ENCODE peak calls at places on chromosomes 3 and 15, in ten cellular contexts. G, A, Q, W, P, B, J, U, I and Z are unnamed samples.

GRCh38 chr15:76996526-76997401 is 1.8 kb downstream of the PSTPIP1 start:
- DNase-seq in G (peak; percentile 62), A (no peak), Q (peak; percentile 43), W (peak; percentile 11), P (peak; percentile 51), B (no peak), J (peak; percentile 46), U (no peak), I (no peak), Z (no peak)

GRCh38 chr15:98889930-98890695 is 117.5 kb downstream of the PGPEP1L start:
- DNase-seq in G (no peak), A (no peak), Q (no peak), W (peak; percentile 100), P (no peak), B (peak; percentile 66), J (no peak), U (peak; percentile 70), I (no peak), Z (no peak)

GRCh38 chr3:79081285-79081684 is 686.5 kb downstream of the ROBO1 start:
- DNase-seq in G (no peak), A (no peak), Q (no peak), W (no peak), P (no peak), B (no peak), J (no peak), U (no peak), I (no peak), Z (no peak)

GRCh38 chr3:134362670-134363380 is 11.4 kb downstream of the AMOTL2 start:
- DNase-seq in G (peak; percentile 29), A (no peak), Q (no peak), W (no peak), P (no peak), B (no peak), J (no peak), U (no peak), I (no peak), Z (no peak)

GRCh38 chr3:120438216-120438615 is 12.6 kb downstream of the FSTL1 start:
- DNase-seq in G (no peak), A (no peak), Q (no peak), W (no peak), P (no peak), B (no peak), J (no peak), U (no peak), I (no peak), Z (no peak)

GRCh38 chr15:78422571-78423340 is 15.3 kb upstream of the IREB2 start:
- DNase-seq in G (peak; percentile 74), A (no peak), Q (peak; percentile 73), W (peak; percentile 25), P (peak; percentile 38), B (peak; percentile 41), J (peak; percentile 62), U (peak; percentile 71), I (peak; percentile 49), Z (peak; percentile 16)

GRCh38 chr3:180871901-180872300 is 40.6 kb upstream of the FXR1 start:
- DNase-seq in G (no peak), A (no peak), Q (no peak), W (peak; percentile 71), P (no peak), B (no peak), J (no peak), U (peak; percentile 10), I (no peak), Z (no peak)

GRCh38 chr3:187739125-187739560 is 6.1 kb downstream of the BCL6 start:
- DNase-seq in G (no peak), A (no peak), Q (peak; percentile 74), W (no peak), P (no peak), B (no peak), J (peak; percentile 47), U (no peak), I (no peak), Z (no peak)

GRCh38 chr3:46693038-46693896 is at the start of gene ALS2CL:
- DNase-seq in G (peak; percentile 89), A (no peak), Q (peak; percentile 84), W (no peak), P (peak; percentile 47), B (peak; percentile 41), J (peak; percentile 69), U (peak; percentile 80), I (peak; percentile 73), Z (no peak)

GRCh38 chr3:5638550-5638949 is 451.0 kb downstream of the EDEM1 start:
- DNase-seq in G (no peak), A (no peak), Q (no peak), W (no peak), P (no peak), B (no peak), J (no peak), U (no peak), I (no peak), Z (no peak)

GRCh38 chr3:13157986-13158385 is 84.8 kb upstream of the IQSEC1 start:
- DNase-seq in G (no peak), A (no peak), Q (peak; percentile 22), W (no peak), P (no peak), B (no peak), J (no peak), U (no peak), I (no peak), Z (no peak)
- H3K27ac ChIP-seq in G (no peak overlapping the region), A (no peak overlapping the region), Q (no peak overlapping the region), W (no peak overlapping the region), P (no peak overlapping the region), B (no peak overlapping the region), J (no peak overlapping the region), U (no peak overlapping the region), I (no peak overlapping the region), Z (no peak overlapping the region)

GRCh38 chr3:127787556-127787955 is 34.8 kb downstream of the MGLL start:
- DNase-seq in G (peak; percentile 21), A (no peak), Q (no peak), W (no peak), P (no peak), B (no peak), J (no peak), U (no peak), I (no peak), Z (no peak)

GRCh38 chr3:127789051-127789450 is 33.3 kb downstream of the MGLL start:
- DNase-seq in G (no peak), A (no peak), Q (no peak), W (no peak), P (no peak), B (no peak), J (no peak), U (no peak), I (no peak), Z (no peak)

GRCh38 chr3:127787071-127787490 is 35.2 kb downstream of the MGLL start:
- DNase-seq in G (peak; percentile 54), A (no peak), Q (no peak), W (no peak), P (peak; percentile 70), B (no peak), J (peak; percentile 57), U (no peak), I (no peak), Z (peak; percentile 72)

GRCh38 chr3:127788436-127788835 is 33.9 kb downstream of the MGLL start:
- DNase-seq in G (peak; percentile 35), A (no peak), Q (no peak), W (no peak), P (no peak), B (no peak), J (no peak), U (no peak), I (no peak), Z (no peak)

GRCh38 chr3:127787966-127788365 is 34.3 kb downstream of the MGLL start:
- DNase-seq in G (no peak), A (no peak), Q (no peak), W (no peak), P (no peak), B (no peak), J (no peak), U (no peak), I (no peak), Z (no peak)
- H3K27ac ChIP-seq in G (no peak overlapping the region), A (no peak overlapping the region), Q (no peak overlapping the region), W (no peak overlapping the region), P (peak overlapping the region; percentile 82), B (no peak overlapping the region), J (peak overlapping the region; percentile 45), U (no peak overlapping the region), I (no peak overlapping the region), Z (peak overlapping the region; percentile 49)

GRCh38 chr3:122003596-122003995 is 18.5 kb downstream of the ILDR1 start:
- DNase-seq in G (no peak), A (no peak), Q (no peak), W (no peak), P (no peak), B (no peak), J (no peak), U (no peak), I (no peak), Z (no peak)
- H3K27ac ChIP-seq in G (no peak overlapping the region), A (no peak overlapping the region), Q (no peak overlapping the region), W (no peak overlapping the region), P (no peak overlapping the region), B (no peak overlapping the region), J (no peak overlapping the region), U (no peak overlapping the region), I (no peak overlapping the region), Z (no peak overlapping the region)

DNA sequence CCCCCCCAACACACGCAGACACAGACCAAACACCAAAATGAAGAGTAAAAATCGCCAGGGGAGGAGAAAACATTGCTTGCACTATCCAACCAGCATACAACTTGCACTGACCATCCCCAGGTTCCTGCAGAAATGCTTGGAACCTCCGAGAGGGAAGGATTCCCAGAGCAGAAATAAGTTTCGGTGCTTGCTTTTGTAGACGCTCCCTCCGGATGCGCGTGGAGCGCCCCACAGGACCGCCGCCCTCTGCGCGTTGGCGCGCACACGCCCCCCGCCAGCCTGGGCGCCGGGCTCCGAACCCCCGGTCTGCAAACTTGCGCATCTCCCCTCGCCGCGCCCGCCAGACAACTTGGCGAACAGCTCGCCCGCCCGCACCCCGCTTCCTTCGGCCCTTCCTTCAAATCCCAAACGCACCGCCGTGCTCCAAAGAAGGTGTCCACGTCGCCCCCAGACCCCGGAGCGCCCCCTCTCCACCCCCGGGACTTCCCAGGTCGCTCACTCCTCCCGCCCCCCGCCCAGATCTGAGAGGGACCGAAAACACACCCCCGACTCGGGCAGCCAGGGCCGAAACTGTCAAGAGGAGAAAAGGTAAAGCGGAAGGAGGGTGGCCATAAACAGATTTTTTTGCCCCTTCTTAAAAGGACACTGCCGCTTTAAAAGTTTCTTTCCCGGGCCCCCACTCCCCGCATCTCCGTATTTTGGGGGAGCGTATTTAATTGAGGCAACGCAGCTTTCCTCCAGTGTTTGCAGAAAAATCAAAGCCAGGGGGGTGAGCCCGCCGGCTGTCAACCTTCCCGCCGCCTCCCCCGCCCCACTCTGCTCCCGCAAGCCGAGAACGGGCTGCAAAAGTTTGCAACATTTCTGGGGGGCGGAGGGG is 839 bp downstream of the RORA start:
- DNase-seq in G (no peak), A (no peak), Q (peak; percentile 67), W (peak; percentile 16), P (no peak), B (no peak), J (peak; percentile 26), U (peak; percentile 40), I (no peak), Z (no peak)
- H3K27ac ChIP-seq in G (no peak overlapping the region), A (no peak overlapping the region), Q (no peak overlapping the region), W (no peak overlapping the region), P (peak overlapping the region; percentile 8), B (no peak overlapping the region), J (peak overlapping the region; percentile 42), U (no peak overlapping the region), I (no peak overlapping the region), Z (peak overlapping the region; percentile 83)

GRCh38 chr3:62193586-62194345 is 179.6 kb downstream of the FEZF2 start:
- DNase-seq in G (no peak), A (no peak), Q (no peak), W (no peak), P (no peak), B (no peak), J (no peak), U (no peak), I (no peak), Z (no peak)
- H3K27ac ChIP-seq in G (no peak overlapping the region), A (no peak overlapping the region), Q (no peak overlapping the region), W (no peak overlapping the region), P (no peak overlapping the region), B (no peak overlapping the region), J (no peak overlapping the region), U (no peak overlapping the region), I (no peak overlapping the region), Z (no peak overlapping the region)